ENCODE peak calls at places on chromosomes 13 and 19, in four cellular contexts. Q is heart left ventricle, P is mucosa of descending colon, S is ascending aorta. U is an unnamed sample.
A peak's percentile ranks its signal among the peaks of the same experiment; 100 is the strongest.

GRCh38 chr13:73722120-73722519 is 412.1 kb downstream of the KLF12 start:
- DNase-seq in Q (no peak), P (no peak), S (no peak), U (peak; percentile 52)

GRCh38 chr13:27661017-27661416 is 39.3 kb downstream of the POLR1D start:
- DNase-seq in Q (no peak), P (no peak), S (no peak), U (no peak)

GRCh38 chr13:113047587-113047986 is 58.0 kb upstream of the F7 start:
- DNase-seq in Q (peak; percentile 16), P (no peak), S (no peak), U (no peak)

GRCh38 chr13:38905861-38906260 is 84.8 kb downstream of the STOML3 start:
- DNase-seq in Q (no peak), P (no peak), S (no peak), U (no peak)

GRCh38 chr19:14672043-14672872 is 2.4 kb downstream of the ADGRE3 start:
- DNase-seq in Q (no peak), P (no peak), S (no peak), U (no peak)

GRCh38 chr13:70613295-70613694 is 505.0 kb upstream of the KLHL1 start:
- DNase-seq in Q (no peak), P (no peak), S (no peak), U (peak; percentile 4)

GRCh38 chr13:99636728-99637353 is 135.6 kb downstream of the TM9SF2 start:
- DNase-seq in Q (no peak), P (no peak), S (no peak), U (no peak)

GRCh38 chr13:79593611-79594275 is 112.8 kb downstream of the NDFIP2 start:
- DNase-seq in Q (no peak), P (no peak), S (no peak), U (peak; percentile 57)

GRCh38 chr13:110636701-110637201 is 21.4 kb downstream of the NAXD start:
- DNase-seq in Q (no peak), P (no peak), S (no peak), U (no peak)

GRCh38 chr13:112974676-112975075 is 5.7 kb downstream of the MCF2L start:
- DNase-seq in Q (no peak), P (no peak), S (no peak), U (no peak)

GRCh38 chr13:97385146-97385545 is 48.8 kb upstream of the RAP2A start:
- DNase-seq in Q (no peak), P (no peak), S (no peak), U (no peak)

GRCh38 chr13:51231456-51231855 is 9.3 kb downstream of the FAM124A start:
- DNase-seq in Q (no peak), P (no peak), S (no peak), U (no peak)

GRCh38 chr13:51229731-51230130 is 7.5 kb downstream of the FAM124A start:
- DNase-seq in Q (no peak), P (no peak), S (no peak), U (no peak)

GRCh38 chr13:51230473-51231105 is 8.4 kb downstream of the FAM124A start:
- DNase-seq in Q (peak; percentile 59), P (peak; percentile 52), S (no peak), U (peak; percentile 74)

GRCh38 chr13:51225034-51225433 is 2.8 kb downstream of the FAM124A start:
- DNase-seq in Q (no peak), P (no peak), S (no peak), U (no peak)

GRCh38 chr13:51229141-51229540 is 6.9 kb downstream of the FAM124A start:
- DNase-seq in Q (no peak), P (no peak), S (no peak), U (no peak)
- H3K4me3 ChIP-seq in Q (no peak overlapping the region), P (no peak overlapping the region), S (no peak overlapping the region), U (no peak overlapping the region)

GRCh38 chr19:50703915-50704548 is 15.6 kb downstream of the SHANK1 start:
- DNase-seq in Q (peak; percentile 16), P (no peak), S (no peak), U (no peak)
- TF ChIP-seq CTCF in Q (no peak), P (no peak), S (no peak), U (peak; percentile 11)

GRCh38 chr19:8368136-8368535 is 4.2 kb downstream of the ANGPTL4 start:
- DNase-seq in Q (no peak), P (no peak), S (no peak), U (no peak)

GRCh38 chr19:8371011-8371804 is 7.3 kb downstream of the ANGPTL4 start:
- DNase-seq in Q (no peak), P (no peak), S (no peak), U (no peak)

GRCh38 chr19:8367327-8368001 is 3.5 kb downstream of the ANGPTL4 start:
- DNase-seq in Q (peak; percentile 97), P (peak; percentile 76), S (no peak), U (peak; percentile 99)

GRCh38 chr19:8366961-8367326 is 3.0 kb downstream of the ANGPTL4 start:
- DNase-seq in Q (peak; percentile 85), P (no peak), S (no peak), U (peak; percentile 80)

DNA sequence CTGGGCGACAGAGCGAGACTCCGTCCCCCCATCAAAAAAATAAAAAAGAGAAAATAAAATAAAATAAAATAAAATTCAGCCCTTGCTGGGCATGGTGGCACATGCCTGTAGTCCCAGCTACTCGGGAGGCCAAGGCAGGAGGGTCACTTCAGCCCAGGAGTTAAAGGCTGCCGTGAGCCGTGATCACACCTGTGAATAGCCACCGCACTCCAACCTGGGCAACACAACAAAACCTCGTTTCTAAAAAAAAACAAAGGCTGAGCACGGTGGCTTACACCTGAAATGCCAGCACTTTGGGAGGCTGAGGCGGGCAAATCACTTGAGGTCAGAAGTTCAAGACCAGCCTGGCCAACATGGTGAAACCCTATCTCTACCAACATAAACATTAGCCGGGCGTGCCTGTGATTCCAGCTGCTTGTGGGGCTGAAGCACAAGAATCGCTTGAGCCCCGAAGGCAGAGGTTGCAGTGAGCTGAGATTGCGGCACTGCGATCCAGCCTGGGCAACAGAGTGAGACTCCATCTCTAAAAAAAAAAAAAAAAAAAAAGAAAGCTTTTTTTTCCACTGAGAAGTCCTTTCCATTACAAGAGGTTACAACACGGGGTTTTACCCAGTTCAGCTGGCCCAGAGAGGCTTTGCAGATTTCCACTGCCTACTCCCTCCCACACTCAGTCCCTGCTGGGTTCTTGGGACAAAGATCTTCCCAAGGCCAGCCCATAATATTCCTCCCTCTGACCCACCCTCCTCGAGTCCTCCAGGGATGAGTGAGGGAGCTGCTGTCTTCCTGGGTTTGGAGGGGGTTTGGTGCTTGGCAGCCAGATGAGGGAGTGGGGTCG is 6.4 kb downstream of the ANGPTL4 start:
- DNase-seq in Q (no peak), P (no peak), S (no peak), U (no peak)
- H3K4me3 ChIP-seq in Q (no peak overlapping the region), P (no peak overlapping the region), S (no peak overlapping the region), U (no peak overlapping the region)

GRCh38 chr19:3034845-3035541 is 5.9 kb upstream of the TLE2 start:
- DNase-seq in Q (no peak), P (peak; percentile 61), S (no peak), U (peak; percentile 43)

GRCh38 chr19:3034194-3034844 is 5.2 kb upstream of the TLE2 start:
- DNase-seq in Q (no peak), P (no peak), S (no peak), U (peak; percentile 53)

GRCh38 chr19:3035542-3036118 is 6.5 kb upstream of the TLE2 start:
- DNase-seq in Q (peak; percentile 99), P (peak; percentile 99), S (peak; percentile 95), U (peak; percentile 100)

GRCh38 chr19:3031607-3031867 is 2.5 kb upstream of the TLE2 start:
- DNase-seq in Q (no peak), P (no peak), S (no peak), U (no peak)

GRCh38 chr19:3033595-3034193 is 4.6 kb upstream of the TLE2 start:
- DNase-seq in Q (no peak), P (no peak), S (no peak), U (no peak)
- TF ChIP-seq CTCF in Q (no peak), P (no peak), S (no peak), U (no peak)

GRCh38 chr19:48444933-48445194 is 919 bp upstream of the GRWD1 start:
- DNase-seq in Q (no peak), P (no peak), S (no peak), U (no peak)
- H3K4me3 ChIP-seq in Q (peak overlapping the region; percentile 92), P (peak overlapping the region; percentile 63), S (peak overlapping the region; percentile 76), U (peak overlapping the region; percentile 99)

GRCh38 chr19:19223636-19224035 is 11.9 kb downstream of the NCAN start:
- DNase-seq in Q (no peak), P (no peak), S (no peak), U (no peak)

GRCh38 chr19:19226663-19227062 is 14.9 kb downstream of the NCAN start:
- DNase-seq in Q (no peak), P (no peak), S (no peak), U (no peak)

GRCh38 chr19:19224150-19224851 is 12.5 kb downstream of the NCAN start:
- DNase-seq in Q (no peak), P (no peak), S (no peak), U (no peak)

GRCh38 chr19:19226204-19226603 is 14.4 kb downstream of the NCAN start:
- DNase-seq in Q (no peak), P (no peak), S (no peak), U (no peak)

GRCh38 chr19:19224852-19225494 is 13.2 kb downstream of the NCAN start:
- DNase-seq in Q (peak; percentile 50), P (peak; percentile 84), S (no peak), U (peak; percentile 61)
- TF ChIP-seq CTCF in Q (peak; percentile 42), P (peak; percentile 54), S (peak; percentile 20), U (peak; percentile 49)

GRCh38 chr19:50556236-50557008 is 11.8 kb downstream of the LRRC4B start:
- DNase-seq in Q (peak; percentile 78), P (peak; percentile 81), S (no peak), U (peak; percentile 77)
- H3K4me3 ChIP-seq in Q (peak overlapping the region; percentile 52), P (no peak overlapping the region), S (peak overlapping the region; percentile 64), U (peak overlapping the region; percentile 61)

GRCh38 chr19:42096255-42096837 is 20.4 kb downstream of the ZNF574 start:
- DNase-seq in Q (no peak), P (no peak), S (no peak), U (no peak)
- TF ChIP-seq CTCF in Q (no peak), P (no peak), S (no peak), U (no peak)

DNA sequence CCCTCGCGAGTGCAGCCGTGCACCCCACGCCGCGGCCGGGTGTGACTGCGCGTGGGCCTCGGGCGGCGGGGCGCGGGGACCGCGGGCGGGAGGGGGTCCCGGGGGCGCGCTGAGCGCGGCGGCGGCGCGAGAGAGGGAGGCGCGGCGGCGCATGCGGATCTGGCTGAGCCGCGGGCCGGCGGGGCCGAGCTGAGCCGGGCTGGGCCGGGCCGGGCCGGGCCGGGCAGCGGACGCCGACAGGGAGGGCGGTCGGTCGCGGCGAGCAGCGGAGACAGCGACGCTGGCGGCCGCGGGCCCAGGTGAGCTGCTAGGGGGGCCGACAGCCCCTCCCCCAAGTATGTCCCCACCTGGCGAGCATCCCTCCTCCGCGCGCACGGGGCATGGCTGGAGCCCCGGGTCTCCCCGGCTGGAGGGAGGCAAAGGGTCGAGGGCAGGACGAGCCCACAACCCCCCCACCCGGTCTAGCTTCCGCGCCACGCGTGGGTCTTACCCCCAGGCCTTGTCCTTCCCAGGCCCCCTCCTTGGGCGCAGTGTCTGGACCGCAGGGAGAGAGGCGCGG is 285 bp downstream of the SPTBN4 start:
- DNase-seq in Q (no peak), P (no peak), S (no peak), U (no peak)
- H3K4me3 ChIP-seq in Q (peak overlapping the region; percentile 58), P (no peak overlapping the region), S (peak overlapping the region; percentile 66), U (peak overlapping the region; percentile 32)